ENCODE peak calls at places on chromosomes 16 and 17, in four cellular contexts. N is heart left ventricle, O is sigmoid colon, X is right lobe of liver. C is an unnamed sample.

GRCh38 chr16:912684-913613 is 57.8 kb downstream of the LMF1 start:
- DNase-seq in O (no peak), N (no peak), X (no peak), C (peak; percentile 83)

GRCh38 chr16:77469639-77470038 is 34.8 kb upstream of the ADAMTS18 start:
- DNase-seq in X (no peak), O (no peak), N (no peak), C (no peak)

GRCh38 chr16:27398894-27399853 is 2.8 kb upstream of the IL21R start:
- DNase-seq in O (no peak), X (no peak), N (no peak), C (no peak)

GRCh38 chr17:3890082-3890892 is 2.6 kb downstream of the CAMKK1 start:
- DNase-seq in X (no peak), O (peak; percentile 97), N (peak; percentile 72), C (peak; percentile 67)

GRCh38 chr17:47957591-47958490 is at the start of gene PRR15L:
- DNase-seq in N (no peak), O (no peak), X (no peak), C (peak; percentile 91)

GRCh38 chr16:27421961-27422740 is 20.2 kb downstream of the IL21R start:
- DNase-seq in N (no peak), X (no peak), O (no peak), C (no peak)

GRCh38 chr16:12210925-12211869 is 234.7 kb downstream of the SNX29 start:
- DNase-seq in O (no peak), X (peak; percentile 61), N (no peak), C (no peak)

GRCh38 chr17:30380106-30380420 is 1.3 kb downstream of the CPD start:
- DNase-seq in N (no peak), X (no peak), O (no peak), C (no peak)

GRCh38 chr16:57091990-57092785 is at the start of gene CPNE2:
- DNase-seq in X (peak; percentile 71), O (peak; percentile 88), N (peak; percentile 83), C (peak; percentile 92)

GRCh38 chr17:71631483-71631882 is 489.3 kb upstream of the SOX9 start:
- DNase-seq in N (no peak), X (no peak), O (no peak), C (no peak)

GRCh38 chr16:82603784-82604411 is 22.9 kb upstream of the CDH13 start:
- DNase-seq in X (no peak), N (peak; percentile 52), O (no peak), C (no peak)

GRCh38 chr17:77692571-77693161 is 265.8 kb upstream of the TNRC6C start:
- DNase-seq in X (peak; percentile 15), N (no peak), O (no peak), C (no peak)

GRCh38 chr17:57971572-57971971 is 16.4 kb upstream of the CUEDC1 start:
- DNase-seq in X (peak; percentile 40), O (no peak), N (no peak), C (no peak)

GRCh38 chr16:526181-527014 is 1.1 kb upstream of the CAPN15 start:
- DNase-seq in X (no peak), O (peak; percentile 77), N (no peak), C (no peak)

GRCh38 chr16:57534881-57535658 is 1.3 kb downstream of the CCDC102A start:
- DNase-seq in X (peak; percentile 55), O (peak; percentile 64), N (no peak), C (peak; percentile 20)

GRCh38 chr16:89922477-89922883 is 662 bp upstream of the TUBB3 start:
- DNase-seq in X (no peak), N (peak; percentile 82), O (peak; percentile 92), C (peak; percentile 72)

GRCh38 chr17:18219016-18219415 is 6.4 kb upstream of the LLGL1 start:
- DNase-seq in O (no peak), N (no peak), X (no peak), C (no peak)

GRCh38 chr17:1060991-1061390 is 64.1 kb downstream of the TIMM22 start:
- DNase-seq in X (no peak), N (no peak), O (peak; percentile 79), C (peak; percentile 73)

GRCh38 chr16:67483731-67484525 is 581 bp upstream of the AGRP start:
- DNase-seq in X (no peak), O (no peak), N (no peak), C (no peak)

GRCh38 chr16:67489401-67490083 is 6.2 kb upstream of the AGRP start:
- DNase-seq in O (no peak), N (no peak), X (no peak), C (no peak)

GRCh38 chr16:67483150-67483549 is at the start of gene AGRP:
- DNase-seq in N (no peak), O (no peak), X (no peak), C (no peak)

GRCh38 chr16:67490330-67491096 is 7.2 kb upstream of the AGRP start:
- DNase-seq in X (no peak), O (no peak), N (no peak), C (no peak)

DNA sequence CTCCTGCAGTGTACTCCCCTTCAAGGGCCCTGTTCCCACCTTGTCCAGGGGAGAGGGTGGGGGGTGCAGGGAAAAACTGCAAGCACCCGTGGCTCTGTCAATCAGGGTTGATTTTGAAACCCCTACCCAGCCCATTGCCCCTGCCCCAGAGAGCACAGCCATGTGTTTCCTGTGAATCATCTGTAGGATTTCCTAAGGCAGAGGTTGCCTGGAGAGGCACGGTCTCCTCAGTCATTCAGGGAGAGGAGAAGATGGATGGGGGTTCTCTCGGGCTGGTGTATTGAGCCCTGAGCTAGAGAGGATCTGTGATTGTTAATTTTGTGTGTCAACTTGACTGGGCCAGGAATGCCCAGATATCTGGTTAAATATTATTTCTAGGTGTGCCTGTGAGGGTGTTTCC is 3.5 kb upstream of the AGRP start:
- DNase-seq in X (no peak), O (no peak), N (no peak), C (no peak)
- TF ChIP-seq POLR2A in X (no peak), O (no peak), N (no peak), C (no peak)

GRCh38 chr16:22188267-22188594 is 17.8 kb upstream of the EEF2K start:
- DNase-seq in O (no peak), X (no peak), N (no peak), C (no peak)

GRCh38 chr16:22188595-22189442 is 17.3 kb upstream of the EEF2K start:
- DNase-seq in X (peak; percentile 72), O (peak; percentile 88), N (peak; percentile 72), C (peak; percentile 84)

GRCh38 chr16:22184615-22184968 is 21.5 kb upstream of the EEF2K start:
- DNase-seq in N (no peak), O (no peak), X (no peak), C (no peak)

GRCh38 chr16:22183901-22184614 is 21.8 kb downstream of the SDR42E2 start:
- DNase-seq in X (no peak), O (no peak), N (no peak), C (no peak)

DNA sequence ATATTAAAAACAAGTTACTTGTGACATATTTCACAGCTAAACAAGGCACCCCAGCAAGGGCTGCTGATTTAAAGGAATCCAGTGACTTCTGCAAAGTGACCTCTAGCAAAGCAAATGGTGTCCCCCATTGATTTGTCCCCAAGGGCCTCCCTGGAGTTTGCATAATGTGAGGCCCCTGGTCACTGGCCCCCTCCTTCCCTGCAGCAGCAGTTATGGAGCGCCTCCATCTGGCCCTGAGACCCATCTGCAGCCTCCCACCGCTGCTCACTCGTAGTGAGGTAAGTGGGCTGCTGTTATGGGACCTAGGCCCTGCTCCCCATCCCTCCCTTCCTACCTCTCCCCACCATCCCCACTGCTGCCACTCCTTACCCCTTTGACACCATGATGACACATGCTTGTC is 19.6 kb upstream of the EEF2K start:
- DNase-seq in N (no peak), O (no peak), X (no peak), C (no peak)
- TF ChIP-seq CTCF in N (no peak), O (no peak), X (no peak), C (no peak)

GRCh38 chr17:39995438-39995837 is 14.8 kb downstream of the PSMD3 start:
- DNase-seq in O (no peak), X (peak; percentile 36), N (no peak), C (no peak)

GRCh38 chr17:39996789-39997188 is 16.2 kb downstream of the PSMD3 start:
- DNase-seq in O (peak; percentile 79), X (peak; percentile 95), N (no peak), C (no peak)

GRCh38 chr17:39997543-39997942 is 16.9 kb downstream of the PSMD3 start:
- DNase-seq in N (no peak), O (no peak), X (peak; percentile 44), C (no peak)

GRCh38 chr17:39996162-39996561 is 15.6 kb downstream of the PSMD3 start:
- DNase-seq in X (peak; percentile 39), N (no peak), O (no peak), C (no peak)

DNA sequence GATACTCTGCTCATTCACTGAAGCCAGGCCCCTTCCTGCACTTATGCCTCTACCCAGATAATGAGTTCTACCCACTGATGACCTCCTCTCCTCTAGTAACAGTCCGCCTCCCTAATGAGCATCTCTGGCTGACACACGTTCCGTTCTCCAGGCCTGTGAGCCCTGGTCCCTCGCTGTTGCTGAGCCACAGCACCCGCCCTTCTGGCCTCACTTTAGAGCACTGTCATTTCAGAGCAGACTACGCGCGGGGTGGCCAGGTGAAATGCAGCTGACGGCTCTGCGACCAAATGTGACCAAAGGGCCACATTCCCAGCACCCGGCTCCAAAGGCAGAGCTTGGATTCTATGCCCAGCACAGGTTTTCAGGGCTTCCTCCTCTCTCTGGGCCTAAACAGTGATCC is 13.8 kb downstream of the PSMD3 start:
- DNase-seq in O (no peak), X (peak; percentile 28), N (no peak), C (no peak)
- H3K36me3 ChIP-seq in O (peaks cover 94% of the 10 kb centered on the region), X (peaks cover 63% of the 10 kb centered on the region), N (peaks cover 92% of the 10 kb centered on the region), C (peaks cover 69% of the 10 kb centered on the region)

GRCh38 chr17:2337811-2338657 is 733 bp downstream of the SGSM2 start:
- DNase-seq in N (peak; percentile 52), O (peak; percentile 83), X (peak; percentile 69), C (peak; percentile 78)
- TF ChIP-seq POLR2A in N (no peak), O (no peak), X (peak; percentile 32), C (no peak)

DNA sequence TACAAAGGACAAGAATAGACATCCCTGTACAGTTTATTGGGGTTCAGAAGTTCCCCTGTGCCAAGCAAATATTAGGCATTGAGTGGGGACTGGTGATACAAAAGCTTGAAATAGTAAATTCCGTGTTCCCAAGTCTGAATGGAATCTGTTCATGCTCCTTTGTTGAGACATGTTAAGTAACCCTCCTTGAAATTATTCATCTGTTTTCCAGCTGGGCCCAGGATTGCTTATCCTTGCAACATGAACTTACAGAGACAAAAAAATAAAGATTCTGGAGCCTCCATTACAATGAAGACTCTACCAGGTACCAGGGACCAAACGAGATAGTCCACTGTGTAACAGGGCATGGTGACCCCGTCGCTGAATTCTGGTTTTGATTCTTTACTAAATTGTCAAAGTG is 6.1 kb upstream of the CCL8 start:
- DNase-seq in O (no peak), X (no peak), N (no peak), C (no peak)
- TF ChIP-seq CTCF in O (no peak), X (no peak), N (no peak), C (no peak)

DNA sequence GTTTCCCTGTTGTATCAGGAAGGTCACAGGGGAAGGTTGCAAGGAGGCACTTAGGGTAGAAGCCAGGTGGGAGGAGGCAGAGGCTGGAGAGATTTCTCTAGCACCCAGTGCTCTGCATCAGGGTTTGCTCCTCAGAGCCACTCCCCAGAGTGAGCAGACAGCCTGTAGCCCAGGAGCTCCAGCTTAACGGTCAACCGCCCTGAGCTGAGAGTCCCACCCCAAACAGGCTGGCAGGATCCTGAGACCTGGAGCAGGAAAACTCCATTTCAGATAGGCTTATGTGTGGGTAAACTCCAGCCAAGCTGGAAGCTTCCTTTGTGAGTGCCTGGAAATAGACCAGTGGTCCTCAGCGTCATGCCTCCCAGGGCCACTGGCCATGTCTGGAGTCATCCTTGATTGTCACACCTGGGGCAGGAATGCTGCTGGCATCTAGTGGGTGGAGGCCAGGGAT is 37.9 kb downstream of the MPRIP start:
- DNase-seq in N (no peak), O (peak; percentile 55), X (peak; percentile 41), C (no peak)
- H3K36me3 ChIP-seq in N (peaks cover 43% of the 10 kb centered on the region), O (peaks cover 29% of the 10 kb centered on the region), X (no peaks in the 10 kb centered on the region), C (peaks cover 47% of the 10 kb centered on the region)

C was measured in upper lobe of left lung.